ENCODE peak calls at places on chromosomes 1 and 21, in six cellular contexts. F is hepatic stellate cell, X is Calu3, C is PC-9, K is AG08396, H is GM23338. Q is an unnamed sample.

GRCh38 chr1:234885601-234886000 is 243.0 kb downstream of the TOMM20 start:
- DNase-seq in F (no peak), X (no peak), K (no peak), C (no peak), H (no peak), Q (no peak)

GRCh38 chr1:175188936-175189335 is 3.6 kb downstream of the KIAA0040 start:
- DNase-seq in F (no peak), C (no peak), H (no peak), X (no peak), K (no peak), Q (no peak)

GRCh38 chr21:25062061-25062460 is 545.2 kb downstream of the MRPL39 start:
- DNase-seq in C (no peak), K (no peak), F (no peak), H (peak; percentile 14), X (no peak), Q (no peak)

GRCh38 chr1:60950431-60951068 is 131.8 kb upstream of the NFIA start:
- DNase-seq in C (no peak), F (no peak), H (no peak), K (no peak), X (no peak), Q (no peak)

GRCh38 chr1:62140666-62141065 is 54.0 kb upstream of the L1TD1 start:
- DNase-seq in F (no peak), X (no peak), H (no peak), C (no peak), K (no peak), Q (no peak)

GRCh38 chr1:217027403-217028080 is 304.3 kb upstream of the ESRRG start:
- DNase-seq in H (no peak), F (no peak), K (no peak), C (no peak), X (no peak), Q (no peak)

GRCh38 chr1:30525631-30525979 is 197.8 kb downstream of the MATN1 start:
- DNase-seq in X (no peak), K (no peak), H (no peak), F (no peak), C (no peak), Q (no peak)

GRCh38 chr1:209250970-209251636 is 332.4 kb upstream of the CAMK1G start:
- DNase-seq in K (no peak), F (no peak), X (peak; percentile 17), H (no peak), C (no peak), Q (peak; percentile 7)

GRCh38 chr1:13922440-13922839 is 222.5 kb downstream of the PRDM2 start:
- DNase-seq in H (no peak), K (no peak), C (no peak), F (no peak), X (no peak), Q (peak; percentile 46)

GRCh38 chr1:26961826-26962225 is 1.6 kb upstream of the KDF1 start:
- DNase-seq in K (peak; percentile 91), X (no peak), F (peak; percentile 83), H (no peak), C (peak; percentile 88), Q (peak; percentile 73)

GRCh38 chr1:93448983-93449805 is 1.3 kb downstream of the FNBP1L start:
- DNase-seq in H (peak; percentile 84), F (peak; percentile 22), C (peak; percentile 74), K (peak; percentile 34), X (peak; percentile 77), Q (peak; percentile 40)

GRCh38 chr1:203153051-203153988 is 22.3 kb downstream of the MYBPH start:
- DNase-seq in H (no peak), X (no peak), F (no peak), K (no peak), C (peak; percentile 72), Q (peak; percentile 85)

GRCh38 chr1:199044191-199044590 is 405.4 kb downstream of the PTPRC start:
- DNase-seq in X (no peak), H (no peak), K (no peak), F (no peak), C (no peak), Q (no peak)

GRCh38 chr1:187409341-187409740 is 580.6 kb downstream of the PLA2G4A start:
- DNase-seq in K (no peak), H (no peak), F (no peak), C (no peak), X (no peak), Q (peak; percentile 58)

GRCh38 chr1:43945898-43946243 is 879 bp upstream of the IPO13 start:
- DNase-seq in H (no peak), X (no peak), C (no peak), F (no peak), K (no peak), Q (no peak)

GRCh38 chr1:6243993-6244392 is at the start of gene HES3:
- DNase-seq in F (no peak), X (no peak), C (no peak), H (peak; percentile 78), K (no peak), Q (no peak)

GRCh38 chr1:192100686-192101468 is 57.4 kb upstream of the RGS18 start:
- DNase-seq in F (peak; percentile 0), H (peak; percentile 30), K (no peak), C (peak; percentile 47), X (no peak), Q (no peak)

GRCh38 chr1:162144853-162145252 is 75.4 kb downstream of the NOS1AP start:
- DNase-seq in K (no peak), C (peak; percentile 89), X (no peak), F (no peak), H (peak; percentile 68), Q (no peak)

GRCh38 chr21:35982717-35983116 is 77.6 kb downstream of the SETD4 start:
- DNase-seq in K (no peak), H (no peak), F (no peak), C (no peak), X (no peak), Q (no peak)

GRCh38 chr21:17513214-17514123 is 626 bp downstream of the CXADR start:
- DNase-seq in F (no peak), X (peak; percentile 32), H (peak; percentile 52), C (no peak), K (peak; percentile 25), Q (peak; percentile 49)

GRCh38 chr1:234777850-234778214 is 167.9 kb upstream of the IRF2BP2 start:
- DNase-seq in F (no peak), K (no peak), C (no peak), X (no peak), H (no peak), Q (no peak)

GRCh38 chr1:246788895-246789338 is 64.7 kb downstream of the SCCPDH start:
- DNase-seq in F (no peak), H (peak; percentile 59), C (no peak), K (no peak), X (no peak), Q (no peak)

GRCh38 chr1:181151378-181152326 is 63.2 kb downstream of the IER5 start:
- DNase-seq in F (no peak), X (no peak), H (no peak), K (no peak), C (no peak), Q (peak; percentile 66)

GRCh38 chr1:110336300-110337039 is 2.7 kb upstream of the RBM15 start:
- DNase-seq in C (peak; percentile 92), F (no peak), K (no peak), X (peak; percentile 7), H (no peak), Q (peak; percentile 91)

GRCh38 chr1:151619489-151620093 is 7.7 kb downstream of the SNX27 start:
- DNase-seq in F (peak; percentile 32), C (peak; percentile 58), X (no peak), H (no peak), K (no peak), Q (peak; percentile 61)

GRCh38 chr1:78005755-78006154 is 1.0 kb downstream of the DNAJB4 start:
- DNase-seq in K (peak; percentile 47), H (no peak), X (peak; percentile 32), F (peak; percentile 30), C (peak; percentile 75), Q (peak; percentile 92)

Q was measured in M059J.